ENCODE peak calls at places on chromosomes 13 and 19, in four cellular contexts. Y is BE2C, B is sigmoid colon, I is colonic mucosa. R is an unnamed sample. For H3K4me1, the result is how much of the 10 kb centered on the place peaks cover.

GRCh38 chr19:49264258-49264657 is 60.7 kb downstream of the SLC6A16 start:
- DNase-seq in Y (no peak), B (no peak), I (no peak), R (no peak)

GRCh38 chr13:99072941-99073340 is 95.1 kb upstream of the DOCK9 start:
- DNase-seq in Y (no peak), B (no peak), I (no peak), R (no peak)

GRCh38 chr19:20423381-20424207 is 142.0 kb downstream of the ZNF737 start:
- DNase-seq in Y (no peak), B (peak), I (peak), R (peak)

GRCh38 chr19:48476176-48476575 is 7.0 kb downstream of the CYTH2 start:
- DNase-seq in Y (no peak), B (no peak), I (no peak), R (no peak)

GRCh38 chr19:57239982-57240310 is 486 bp upstream of the ZNF805 start:
- DNase-seq in Y (no peak), B (no peak), I (no peak), R (no peak)

GRCh38 chr13:50757021-50757420 is 86.5 kb downstream of the DLEU7 start:
- DNase-seq in Y (no peak), B (no peak), I (no peak), R (no peak)

GRCh38 chr13:112756511-112756966 is 66.7 kb downstream of the ATP11A start:
- DNase-seq in Y (no peak), B (no peak), I (no peak), R (peak)

GRCh38 chr19:40502647-40503046 is 35.8 kb downstream of the SPTBN4 start:
- DNase-seq in Y (no peak), B (no peak), I (no peak), R (no peak)

GRCh38 chr13:40350283-40350992 is 316.0 kb downstream of the FOXO1 start:
- DNase-seq in Y (no peak), B (no peak), I (no peak), R (no peak)

GRCh38 chr19:6065685-6066365 is 44.5 kb downstream of the RFX2 start:
- DNase-seq in Y (no peak), B (no peak), I (peak), R (peak)

GRCh38 chr13:110590577-110590976 is 24.8 kb upstream of the NAXD start:
- DNase-seq in Y (no peak), B (no peak), I (no peak), R (peak)

GRCh38 chr19:41479757-41480191 is 36.8 kb downstream of the ERICH4 start:
- DNase-seq in Y (no peak), B (no peak), I (no peak), R (peak)

GRCh38 chr13:20191902-20192469 is 752 bp downstream of the GJB2 start:
- DNase-seq in Y (no peak), B (no peak), I (peak), R (peak)

GRCh38 chr13:20193924-20194631 is 1.3 kb upstream of the GJB2 start:
- DNase-seq in Y (no peak), B (no peak), I (no peak), R (no peak)

GRCh38 chr13:20192470-20193141 is at the start of gene GJB2:
- DNase-seq in Y (no peak), B (no peak), I (peak), R (peak)

GRCh38 chr13:20191311-20191901 is 1.3 kb downstream of the GJB2 start:
- DNase-seq in Y (no peak), B (no peak), I (peak), R (peak)

GRCh38 chr13:20193142-20193923 is 595 bp upstream of the GJB2 start:
- DNase-seq in Y (no peak), B (no peak), I (no peak), R (peak)
- H3K4me3 ChIP-seq in Y (no peak), B (peak), I (peak), R (peak)

GRCh38 chr13:94309997-94310842 is 169.3 kb downstream of the DCT start:
- DNase-seq in Y (no peak), B (no peak), I (no peak), R (no peak)
- H3K4me1 ChIP-seq in Y (under half), B (under half), I (under half), R (under half)

DNA sequence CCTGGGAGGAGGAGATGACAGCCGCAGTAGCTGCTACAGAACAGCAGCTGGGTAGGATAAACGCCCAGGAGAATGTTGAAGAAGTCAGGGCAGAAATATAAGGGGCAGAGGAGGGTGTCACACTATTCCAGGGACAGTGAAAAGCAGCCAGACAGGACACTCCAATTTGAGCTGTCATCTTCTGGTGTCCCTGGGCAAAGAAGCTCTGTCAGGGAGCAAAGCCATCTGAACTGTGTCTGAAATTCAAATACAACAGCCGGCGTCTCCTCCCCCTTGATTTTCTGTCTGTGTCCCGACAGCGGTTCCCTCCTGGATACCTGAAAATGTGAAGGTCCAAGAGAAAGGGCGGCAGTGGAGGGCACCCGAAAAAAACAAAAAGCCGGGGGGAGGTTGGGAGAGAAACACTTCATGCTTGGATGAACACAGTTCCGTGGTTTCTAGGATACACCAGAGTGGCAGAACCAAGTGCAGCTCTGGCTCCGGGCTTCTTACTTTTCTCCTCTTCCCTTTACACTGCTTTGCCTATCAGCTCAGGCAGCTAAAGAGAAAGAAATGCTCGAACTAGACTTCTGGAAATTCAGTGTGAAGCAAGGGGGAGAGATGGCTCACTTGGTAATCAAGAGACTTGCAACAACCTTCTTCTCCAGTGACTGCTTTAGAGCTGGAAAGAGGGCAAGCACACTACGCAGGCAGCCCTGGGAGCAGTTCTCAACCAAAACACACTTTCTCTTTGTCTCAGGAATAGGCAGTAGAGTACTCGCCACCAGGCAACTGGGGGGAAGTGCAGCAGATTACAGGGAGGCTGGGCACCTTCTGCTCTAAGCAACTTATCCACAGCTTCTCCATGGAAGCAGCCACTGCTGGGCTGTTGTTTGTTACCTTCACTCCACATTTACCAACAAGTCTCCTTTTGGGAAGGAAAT is 465.6 kb downstream of the ITGBL1 start:
- DNase-seq in Y (peak), B (no peak), I (no peak), R (no peak)
- H3K4me3 ChIP-seq in Y (peak), B (no peak), I (no peak), R (no peak)

GRCh38 chr19:55385749-55386514 is at the start of gene RPL28:
- DNase-seq in Y (peak), B (peak), I (peak), R (peak)

GRCh38 chr19:55385236-55385748 is 440 bp upstream of the RPL28 start:
- DNase-seq in Y (peak), B (peak), I (peak), R (peak)

GRCh38 chr19:55387736-55388497 is 2.2 kb downstream of the RPL28 start:
- DNase-seq in Y (no peak), B (no peak), I (no peak), R (no peak)

GRCh38 chr19:55384576-55385235 is 614 bp upstream of the TMEM238 start:
- DNase-seq in Y (no peak), B (no peak), I (no peak), R (peak)

DNA sequence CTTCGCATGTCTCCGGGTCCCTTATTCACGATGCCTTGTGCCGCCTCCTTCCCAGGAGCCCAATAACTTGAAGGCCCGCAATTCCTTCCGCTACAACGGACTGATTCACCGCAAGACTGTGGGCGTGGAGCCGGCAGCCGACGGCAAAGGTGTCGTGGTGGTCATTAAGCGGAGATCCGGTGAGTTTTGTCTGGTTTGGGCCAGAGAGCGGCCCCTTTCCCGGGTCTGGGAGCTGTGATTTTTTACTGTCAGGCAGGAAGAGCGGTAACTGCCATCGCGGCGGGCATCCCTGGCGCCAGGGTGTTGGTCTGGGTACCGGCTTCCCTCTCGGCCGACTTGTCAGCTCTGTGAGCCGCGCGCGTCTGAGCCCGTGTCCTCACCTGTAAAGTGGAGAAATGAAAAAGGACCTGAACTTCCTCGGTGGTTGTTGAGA is 799 bp downstream of the RPL28 start:
- DNase-seq in Y (no peak), B (no peak), I (no peak), R (peak)
- H3K4me1 ChIP-seq in Y (under half), B (half or more), I (under half), R (under half)

DNA sequence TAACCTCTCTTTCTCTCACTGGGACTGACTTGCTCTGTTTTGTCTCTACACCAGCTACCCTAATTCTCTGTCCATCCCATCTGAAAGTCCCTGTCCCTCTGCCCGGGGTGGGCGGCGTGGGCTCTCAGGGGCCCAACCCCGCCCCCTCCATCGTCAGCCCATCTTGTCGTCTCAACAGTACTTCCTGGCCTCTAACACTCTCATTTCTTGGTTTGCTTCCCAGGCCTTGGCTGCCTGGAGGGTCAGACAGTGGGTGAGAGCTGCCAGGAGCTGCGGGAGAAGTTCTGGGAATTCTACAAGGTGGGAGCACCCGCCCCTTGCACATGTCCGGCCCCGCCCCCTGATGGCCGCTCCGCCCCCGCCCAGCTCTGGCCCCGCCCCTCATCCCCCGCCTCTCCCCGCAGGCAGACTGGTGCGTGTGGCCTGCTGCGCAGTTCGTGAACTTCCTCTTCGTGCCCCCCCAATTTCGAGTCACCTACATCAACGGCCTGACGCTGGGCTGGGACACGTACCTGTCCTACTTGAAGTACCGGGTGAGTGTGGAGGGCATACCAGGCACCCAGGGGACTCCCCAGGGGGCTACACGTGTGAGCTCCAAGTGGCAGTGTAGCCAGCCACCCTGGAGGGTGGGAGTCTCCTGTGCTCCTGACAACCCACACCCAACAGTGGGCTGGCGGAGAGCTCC is 1.7 kb downstream of the MPV17L2 start:
- DNase-seq in Y (peak), B (peak), I (peak), R (no peak)
- H3K4me3 ChIP-seq in Y (peak), B (peak), I (peak), R (no peak)

GRCh38 chr19:39301562-39301961 is 5.4 kb downstream of the IFNL1 start:
- DNase-seq in Y (no peak), B (no peak), I (no peak), R (no peak)

GRCh38 chr19:39301021-39301420 is 4.8 kb downstream of the IFNL1 start:
- DNase-seq in Y (no peak), B (peak), I (no peak), R (no peak)

GRCh38 chr19:39297931-39298634 is 1.9 kb downstream of the IFNL1 start:
- DNase-seq in Y (no peak), B (peak), I (no peak), R (no peak)

GRCh38 chr19:39299404-39299803 is 3.2 kb downstream of the IFNL1 start:
- DNase-seq in Y (no peak), B (no peak), I (no peak), R (no peak)

GRCh38 chr19:39299832-39300231 is 3.6 kb downstream of the IFNL1 start:
- DNase-seq in Y (no peak), B (no peak), I (no peak), R (no peak)
- H3K4me1 ChIP-seq in Y (under half), B (under half), I (under half), R (under half)

GRCh38 chr19:2962018-2962670 is 15.2 kb upstream of the TLE6 start:
- DNase-seq in Y (peak), B (no peak), I (peak), R (no peak)
- H3K4me3 ChIP-seq in Y (no peak), B (no peak), I (no peak), R (no peak)

GRCh38 chr13:113840541-113841354 is 23.1 kb downstream of the GAS6 start:
- DNase-seq in Y (no peak), B (no peak), I (no peak), R (peak)

GRCh38 chr13:113841355-113841653 is 22.6 kb downstream of the GAS6 start:
- DNase-seq in Y (no peak), B (no peak), I (no peak), R (no peak)

GRCh38 chr13:113843864-113844556 is 19.9 kb downstream of the GAS6 start:
- DNase-seq in Y (no peak), B (no peak), I (no peak), R (peak)

GRCh38 chr13:113843063-113843654 is 20.7 kb downstream of the GAS6 start:
- DNase-seq in Y (no peak), B (no peak), I (no peak), R (peak)

GRCh38 chr13:113842336-113843062 is 21.4 kb downstream of the GAS6 start:
- DNase-seq in Y (no peak), B (no peak), I (no peak), R (peak)
- H3K4me1 ChIP-seq in Y (under half), B (under half), I (under half), R (under half)

GRCh38 chr19:52648336-52648990 is 10.3 kb upstream of the ZNF83 start:
- DNase-seq in Y (no peak), B (no peak), I (no peak), R (no peak)

GRCh38 chr19:52651956-52652355 is 13.8 kb upstream of the ZNF83 start:
- DNase-seq in Y (no peak), B (no peak), I (no peak), R (no peak)

GRCh38 chr19:52640916-52641315 is 2.8 kb upstream of the ZNF83 start:
- DNase-seq in Y (peak), B (no peak), I (no peak), R (no peak)

GRCh38 chr19:52646571-52647222 is 8.5 kb upstream of the ZNF83 start:
- DNase-seq in Y (no peak), B (no peak), I (no peak), R (no peak)
- H3K4me3 ChIP-seq in Y (no peak), B (no peak), I (no peak), R (no peak)

DNA sequence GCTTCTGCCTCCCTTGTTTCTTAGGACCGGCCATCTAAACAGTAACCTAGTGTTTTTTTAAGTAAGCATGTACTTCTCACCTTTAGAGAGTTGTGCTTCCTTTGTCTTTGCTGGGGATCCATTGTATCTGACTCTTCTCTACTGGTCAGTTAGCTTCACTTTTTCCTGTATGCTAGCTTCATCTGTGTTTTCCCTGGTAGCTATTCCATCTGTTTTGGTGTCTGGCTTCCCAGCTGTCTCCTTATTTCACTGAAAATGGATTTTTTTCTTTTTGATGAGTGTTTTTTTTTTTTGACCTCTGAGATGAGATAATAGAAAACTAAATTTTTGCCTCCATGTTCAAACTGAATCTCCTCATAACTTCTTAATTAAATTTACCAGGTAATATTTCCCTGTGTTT is 637.0 kb upstream of the SLC10A2 start:
- DNase-seq in Y (no peak), B (no peak), I (no peak), R (no peak)
- H3K4me1 ChIP-seq in Y (under half), B (under half), I (under half), R (under half)

R was measured in kidney.